ENCODE peak calls at places on chromosomes 7 and 10, in seven cellular contexts. One of them, this sample, is unnamed.

GRCh38 chr7:121505021-121505420 is 108.9 kb upstream of the FAM3C start:
- DNase-seq in HCT116: no peak
- DNase-seq in sigmoid colon: no peak
- DNase-seq in transverse colon: no peak
- DNase-seq in IMR-90: peak
- DNase-seq in adrenal gland: no peak
- DNase-seq in ovary: no peak
- DNase-seq in this sample: no peak

GRCh38 chr10:117610321-117610720 is 67.8 kb downstream of the EMX2 start:
- DNase-seq in HCT116: no peak
- DNase-seq in sigmoid colon: peak
- DNase-seq in transverse colon: no peak
- DNase-seq in IMR-90: no peak
- DNase-seq in adrenal gland: no peak
- DNase-seq in ovary: no peak
- DNase-seq in this sample: no peak

GRCh38 chr10:70619271-70620019 is 16.9 kb upstream of the PRF1 start:
- DNase-seq in HCT116: peak
- DNase-seq in sigmoid colon: no peak
- DNase-seq in transverse colon: no peak
- DNase-seq in IMR-90: peak
- DNase-seq in adrenal gland: no peak
- DNase-seq in ovary: no peak
- DNase-seq in this sample: no peak

GRCh38 chr7:80918909-80919721 is at the start of gene SEMA3C:
- DNase-seq in HCT116: peak
- DNase-seq in sigmoid colon: peak
- DNase-seq in transverse colon: peak
- DNase-seq in IMR-90: peak
- DNase-seq in adrenal gland: peak
- DNase-seq in ovary: peak
- DNase-seq in this sample: peak

GRCh38 chr10:128035557-128035973 is 90.7 kb downstream of the MKI67 start:
- DNase-seq in HCT116: peak
- DNase-seq in sigmoid colon: no peak
- DNase-seq in transverse colon: peak
- DNase-seq in IMR-90: no peak
- DNase-seq in adrenal gland: peak
- DNase-seq in ovary: no peak
- DNase-seq in this sample: peak

GRCh38 chr7:123367508-123368122 is 166.8 kb downstream of the IQUB start:
- DNase-seq in HCT116: peak
- DNase-seq in sigmoid colon: no peak
- DNase-seq in transverse colon: no peak
- DNase-seq in IMR-90: no peak
- DNase-seq in adrenal gland: peak
- DNase-seq in ovary: no peak
- DNase-seq in this sample: no peak

GRCh38 chr7:30032310-30033125 is 4.3 kb downstream of the PLEKHA8 start:
- DNase-seq in HCT116: no peak
- DNase-seq in sigmoid colon: no peak
- DNase-seq in transverse colon: no peak
- DNase-seq in IMR-90: peak
- DNase-seq in adrenal gland: no peak
- DNase-seq in ovary: peak
- DNase-seq in this sample: no peak

GRCh38 chr7:15648461-15648961 is 38.0 kb downstream of the MEOX2 start:
- DNase-seq in HCT116: no peak
- DNase-seq in sigmoid colon: no peak
- DNase-seq in transverse colon: no peak
- DNase-seq in IMR-90: no peak
- DNase-seq in adrenal gland: no peak
- DNase-seq in ovary: no peak
- DNase-seq in this sample: no peak

GRCh38 chr7:99218406-99219184 is 10.7 kb upstream of the KPNA7 start:
- DNase-seq in HCT116: no peak
- DNase-seq in sigmoid colon: peak
- DNase-seq in transverse colon: no peak
- DNase-seq in IMR-90: no peak
- DNase-seq in adrenal gland: no peak
- DNase-seq in ovary: no peak
- DNase-seq in this sample: no peak

GRCh38 chr10:119655566-119656001 is 4.4 kb downstream of the BAG3 start:
- DNase-seq in HCT116: no peak
- DNase-seq in sigmoid colon: peak
- DNase-seq in transverse colon: peak
- DNase-seq in IMR-90: peak
- DNase-seq in adrenal gland: peak
- DNase-seq in ovary: no peak
- DNase-seq in this sample: peak

GRCh38 chr10:57395921-57396320 is 871.8 kb downstream of the IPMK start:
- DNase-seq in HCT116: no peak
- DNase-seq in sigmoid colon: no peak
- DNase-seq in transverse colon: no peak
- DNase-seq in IMR-90: no peak
- DNase-seq in adrenal gland: no peak
- DNase-seq in ovary: no peak
- DNase-seq in this sample: no peak

GRCh38 chr7:28623863-28624262 is 211.5 kb downstream of the CREB5 start:
- DNase-seq in HCT116: peak
- DNase-seq in sigmoid colon: no peak
- DNase-seq in transverse colon: no peak
- DNase-seq in IMR-90: no peak
- DNase-seq in adrenal gland: no peak
- DNase-seq in ovary: no peak
- DNase-seq in this sample: no peak

GRCh38 chr10:70135684-70136083 is 3.1 kb upstream of the AIFM2 start:
- DNase-seq in HCT116: no peak
- DNase-seq in sigmoid colon: peak
- DNase-seq in transverse colon: no peak
- DNase-seq in IMR-90: no peak
- DNase-seq in adrenal gland: no peak
- DNase-seq in ovary: no peak
- DNase-seq in this sample: no peak

DNA sequence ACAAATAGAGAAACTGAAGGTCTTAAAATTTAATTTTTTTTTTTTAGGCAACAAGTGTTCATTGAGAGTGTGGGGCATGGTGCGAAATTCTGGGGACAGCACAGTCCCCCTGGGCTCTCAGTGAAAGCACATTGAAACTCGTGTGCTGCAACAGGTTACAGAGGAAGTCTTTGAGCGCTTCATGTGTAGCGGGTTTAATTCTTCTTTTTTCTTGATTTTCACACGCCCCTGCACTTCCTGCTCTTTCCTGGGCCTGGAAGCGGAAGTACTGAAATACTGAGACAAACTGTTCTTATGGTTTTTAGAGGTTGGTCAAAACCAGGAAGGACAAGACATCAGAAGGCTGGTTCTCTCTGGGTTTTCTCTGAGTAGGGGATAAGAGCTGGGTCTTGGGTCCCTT is 203.5 kb downstream of the PTEN start:
- DNase-seq in HCT116: no peak
- DNase-seq in sigmoid colon: no peak
- DNase-seq in transverse colon: no peak
- DNase-seq in IMR-90: no peak
- DNase-seq in adrenal gland: no peak
- DNase-seq in ovary: no peak
- DNase-seq in this sample: peak
- H3K4me3 ChIP-seq in HCT116: no peak
- H3K4me3 ChIP-seq in sigmoid colon: no peak
- H3K4me3 ChIP-seq in transverse colon: no peak
- H3K4me3 ChIP-seq in IMR-90: no peak
- H3K4me3 ChIP-seq in adrenal gland: no peak
- H3K4me3 ChIP-seq in ovary: no peak
- H3K4me3 ChIP-seq in this sample: no peak

GRCh38 chr7:19705663-19706062 is 3.2 kb downstream of the POLR1F start:
- DNase-seq in HCT116: no peak
- DNase-seq in sigmoid colon: no peak
- DNase-seq in transverse colon: no peak
- DNase-seq in IMR-90: no peak
- DNase-seq in adrenal gland: no peak
- DNase-seq in ovary: no peak
- DNase-seq in this sample: no peak

GRCh38 chr7:19709249-19709578 is 377 bp upstream of the POLR1F start:
- DNase-seq in HCT116: no peak
- DNase-seq in sigmoid colon: no peak
- DNase-seq in transverse colon: no peak
- DNase-seq in IMR-90: no peak
- DNase-seq in adrenal gland: no peak
- DNase-seq in ovary: no peak
- DNase-seq in this sample: no peak

GRCh38 chr7:19713676-19714075 is 4.8 kb upstream of the POLR1F start:
- DNase-seq in HCT116: peak
- DNase-seq in sigmoid colon: no peak
- DNase-seq in transverse colon: peak
- DNase-seq in IMR-90: peak
- DNase-seq in adrenal gland: peak
- DNase-seq in ovary: no peak
- DNase-seq in this sample: no peak

GRCh38 chr7:19707240-19707639 is 1.6 kb downstream of the POLR1F start:
- DNase-seq in HCT116: no peak
- DNase-seq in sigmoid colon: no peak
- DNase-seq in transverse colon: no peak
- DNase-seq in IMR-90: peak
- DNase-seq in adrenal gland: no peak
- DNase-seq in ovary: no peak
- DNase-seq in this sample: no peak

DNA sequence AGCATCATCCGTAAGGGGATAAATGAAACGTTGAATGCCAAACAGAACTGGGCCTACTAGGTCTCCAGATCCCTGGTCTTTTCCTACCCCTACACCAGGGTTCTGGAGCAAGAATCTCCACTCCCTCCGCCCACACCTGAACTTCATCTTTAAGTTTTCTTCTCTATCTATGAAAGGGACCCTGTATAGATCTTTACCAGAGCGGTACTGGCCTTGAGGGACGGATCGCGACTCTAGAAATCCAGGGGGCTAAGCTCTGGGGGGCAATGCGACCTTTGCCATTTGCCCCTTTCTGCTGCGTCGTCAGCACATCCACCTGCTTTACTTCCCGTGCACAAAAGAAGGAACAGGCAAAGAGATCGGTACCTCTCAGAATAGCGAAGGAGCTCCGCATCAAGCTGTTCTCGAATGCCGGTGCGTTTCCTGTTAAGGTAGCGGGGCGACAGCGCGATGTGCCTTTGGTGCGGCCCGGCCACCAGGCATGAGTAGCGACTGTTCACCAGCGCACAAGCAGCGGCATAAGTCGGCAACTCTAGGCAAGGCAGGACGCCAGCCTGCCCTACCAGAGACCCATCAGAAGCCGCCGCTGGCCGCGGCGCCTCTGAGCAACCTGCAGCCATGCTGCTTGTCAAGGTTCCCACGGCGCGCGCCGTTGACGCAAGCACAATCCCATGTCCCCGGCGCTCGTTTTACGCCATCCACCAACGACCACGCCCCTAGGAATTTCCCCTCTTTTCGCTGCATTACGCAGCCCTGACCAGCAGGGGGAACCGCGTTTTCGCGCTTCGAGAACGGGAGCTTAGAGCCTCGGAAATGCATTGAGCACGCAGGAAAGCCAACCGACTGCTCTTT is at the start of gene POLR1F:
- DNase-seq in HCT116: peak
- DNase-seq in sigmoid colon: peak
- DNase-seq in transverse colon: peak
- DNase-seq in IMR-90: peak
- DNase-seq in adrenal gland: peak
- DNase-seq in ovary: peak
- DNase-seq in this sample: peak
- TF ChIP-seq POLR2A in HCT116: peak
- TF ChIP-seq POLR2A in sigmoid colon: peak
- TF ChIP-seq POLR2A in transverse colon: peak
- TF ChIP-seq POLR2A in IMR-90: peak
- TF ChIP-seq POLR2A in adrenal gland: peak
- TF ChIP-seq POLR2A in ovary: peak
- TF ChIP-seq POLR2A in this sample: no peak

DNA sequence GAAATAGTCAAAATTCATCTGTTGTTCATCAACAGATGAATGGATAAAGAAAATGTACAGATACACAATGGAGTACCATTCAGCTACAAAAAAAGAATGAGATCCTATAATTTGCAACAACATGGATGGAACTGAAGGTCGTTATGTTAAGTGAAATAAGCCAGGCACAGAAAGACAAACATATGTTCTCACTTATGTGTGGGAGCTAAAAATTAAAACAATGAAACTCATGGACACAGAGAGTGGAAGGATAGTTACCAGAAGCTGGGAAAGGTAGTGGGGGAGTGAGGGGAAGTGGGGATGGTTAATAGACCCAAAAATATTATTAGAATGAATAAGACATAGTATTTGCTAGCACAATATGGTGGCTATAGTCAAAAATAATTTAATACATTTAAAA is 70.0 kb upstream of the KCNMA1 start:
- DNase-seq in HCT116: no peak
- DNase-seq in sigmoid colon: no peak
- DNase-seq in transverse colon: no peak
- DNase-seq in IMR-90: no peak
- DNase-seq in adrenal gland: no peak
- DNase-seq in ovary: no peak
- DNase-seq in this sample: no peak
- H3K4me3 ChIP-seq in HCT116: no peak
- H3K4me3 ChIP-seq in sigmoid colon: no peak
- H3K4me3 ChIP-seq in transverse colon: no peak
- H3K4me3 ChIP-seq in IMR-90: no peak
- H3K4me3 ChIP-seq in adrenal gland: no peak
- H3K4me3 ChIP-seq in ovary: no peak
- H3K4me3 ChIP-seq in this sample: no peak

DNA sequence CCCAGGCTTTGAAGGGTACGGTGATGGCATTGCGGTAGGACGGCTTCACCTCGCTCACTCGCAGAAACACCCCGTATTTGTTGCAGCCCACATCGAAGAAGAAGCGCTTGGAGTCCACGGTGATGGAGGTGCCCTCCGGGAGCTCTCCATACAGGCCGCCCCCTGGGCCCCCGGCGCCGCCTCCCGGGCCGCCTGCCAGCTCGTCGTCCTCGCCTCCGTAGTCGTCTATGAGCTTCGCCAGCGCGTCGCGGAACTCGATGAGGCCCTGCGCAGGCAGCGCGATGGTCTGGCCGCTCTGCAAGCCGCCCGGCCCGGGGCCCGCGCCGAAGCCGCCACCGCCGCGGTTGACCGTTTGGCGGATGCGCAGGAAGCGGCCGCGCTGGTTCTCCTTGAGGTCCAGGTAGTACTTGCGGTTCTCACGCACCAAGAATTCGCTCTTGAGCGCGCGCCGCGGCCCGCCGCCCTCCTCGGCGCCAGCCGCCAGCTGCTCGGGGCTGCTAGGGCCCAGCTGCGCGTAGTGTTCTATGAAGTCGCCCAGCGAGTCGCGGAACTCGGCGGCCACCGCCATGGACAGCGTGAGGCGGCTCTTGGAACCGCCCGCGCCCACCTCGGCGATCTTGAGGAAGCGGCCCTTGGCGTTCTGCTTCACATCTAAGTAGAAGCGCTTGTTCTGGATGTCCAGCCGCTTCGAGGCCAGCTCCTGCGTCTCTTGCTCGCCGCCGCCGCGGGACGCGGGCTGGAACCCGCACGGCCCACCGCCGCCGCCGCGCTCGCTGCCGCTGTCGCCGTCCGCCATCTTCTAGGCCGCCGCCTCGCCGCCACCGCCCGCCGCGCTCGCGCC is 557 bp downstream of the PURB start:
- DNase-seq in HCT116: no peak
- DNase-seq in sigmoid colon: peak
- DNase-seq in transverse colon: peak
- DNase-seq in IMR-90: peak
- DNase-seq in adrenal gland: peak
- DNase-seq in ovary: peak
- DNase-seq in this sample: peak
- TF ChIP-seq POLR2A in HCT116: no peak
- TF ChIP-seq POLR2A in sigmoid colon: no peak
- TF ChIP-seq POLR2A in transverse colon: peak
- TF ChIP-seq POLR2A in IMR-90: peak
- TF ChIP-seq POLR2A in adrenal gland: no peak
- TF ChIP-seq POLR2A in ovary: no peak
- TF ChIP-seq POLR2A in this sample: no peak

GRCh38 chr10:22324413-22324812 is 3.5 kb downstream of the BMI1 start:
- DNase-seq in HCT116: no peak
- DNase-seq in sigmoid colon: no peak
- DNase-seq in transverse colon: no peak
- DNase-seq in IMR-90: no peak
- DNase-seq in adrenal gland: no peak
- DNase-seq in ovary: no peak
- DNase-seq in this sample: no peak
- H3K4me3 ChIP-seq in HCT116: peak
- H3K4me3 ChIP-seq in sigmoid colon: no peak
- H3K4me3 ChIP-seq in transverse colon: no peak
- H3K4me3 ChIP-seq in IMR-90: no peak
- H3K4me3 ChIP-seq in adrenal gland: no peak
- H3K4me3 ChIP-seq in ovary: no peak
- H3K4me3 ChIP-seq in this sample: no peak

This sample was measured in lower leg skin.